ENCODE peak calls at places on chromosomes 11 and 22, in eight cellular contexts. U, H, A, S, Z, O, J and P are unnamed samples.

GRCh38 chr11:62923634-62924411 is 2.7 kb upstream of the CHRM1 start:
- DNase-seq in U (no peak), H (peak; percentile 41), A (peak; percentile 81), S (no peak), Z (no peak), O (no peak), J (peak; percentile 19), P (no peak)

GRCh38 chr11:75593337-75593915 is 31.4 kb downstream of the SERPINH1 start:
- DNase-seq in U (no peak), H (no peak), A (no peak), S (no peak), Z (no peak), O (no peak), J (no peak), P (no peak)

GRCh38 chr11:87529486-87529885 is 491.8 kb downstream of the TMEM135 start:
- DNase-seq in U (no peak), H (no peak), A (no peak), S (no peak), Z (no peak), O (no peak), J (no peak), P (no peak)

GRCh38 chr11:69905611-69906452 is 86.6 kb upstream of the FGF3 start:
- DNase-seq in U (no peak), H (no peak), A (no peak), S (peak; percentile 51), Z (peak; percentile 19), O (no peak), J (no peak), P (no peak)

GRCh38 chr11:40037005-40037404 is 1422.4 kb downstream of the LRRC4C start:
- DNase-seq in U (peak; percentile 23), H (no peak), A (no peak), S (no peak), Z (no peak), O (no peak), J (no peak), P (no peak)

GRCh38 chr11:78228467-78228866 is 39.7 kb downstream of the USP35 start:
- DNase-seq in U (peak; percentile 41), H (no peak), A (peak; percentile 69), S (no peak), Z (no peak), O (no peak), J (no peak), P (peak; percentile 26)

GRCh38 chr11:69700278-69701140 is 3.3 kb downstream of the FGF19 start:
- DNase-seq in U (peak; percentile 56), H (no peak), A (peak; percentile 81), S (peak; percentile 78), Z (peak; percentile 78), O (no peak), J (no peak), P (peak; percentile 76)

GRCh38 chr22:24474221-24474620 is 20.9 kb upstream of the UPB1 start:
- DNase-seq in U (peak; percentile 96), H (no peak), A (no peak), S (no peak), Z (no peak), O (no peak), J (no peak), P (no peak)

GRCh38 chr11:63491614-63492372 is 826 bp upstream of the PLAAT5 start:
- DNase-seq in U (peak; percentile 84), H (peak; percentile 16), A (peak; percentile 13), S (no peak), Z (no peak), O (no peak), J (no peak), P (peak; percentile 86)

GRCh38 chr11:356610-357009 is 12.7 kb upstream of the B4GALNT4 start:
- DNase-seq in U (no peak), H (no peak), A (no peak), S (peak; percentile 2), Z (no peak), O (no peak), J (no peak), P (no peak)

GRCh38 chr11:67400251-67400941 is 1.3 kb downstream of the PPP1CA start:
- DNase-seq in U (no peak), H (no peak), A (no peak), S (peak; percentile 82), Z (peak; percentile 56), O (no peak), J (no peak), P (no peak)

GRCh38 chr22:40714514-40714966 is 35.3 kb downstream of the MCHR1 start:
- DNase-seq in U (peak; percentile 90), H (no peak), A (peak; percentile 94), S (no peak), Z (no peak), O (no peak), J (no peak), P (no peak)

GRCh38 chr11:83120328-83120727 is 36.6 kb upstream of the PCF11 start:
- DNase-seq in U (peak; percentile 44), H (no peak), A (no peak), S (no peak), Z (no peak), O (no peak), J (no peak), P (no peak)

GRCh38 chr11:48165426-48165825 is 51.2 kb upstream of the OR4B1 start:
- DNase-seq in U (no peak), H (no peak), A (no peak), S (no peak), Z (no peak), O (no peak), J (no peak), P (no peak)

GRCh38 chr11:92411431-92411830 is 186.8 kb downstream of the FAT3 start:
- DNase-seq in U (no peak), H (no peak), A (peak; percentile 21), S (no peak), Z (no peak), O (no peak), J (no peak), P (no peak)

GRCh38 chr22:46042786-46043185 is 65.8 kb upstream of the WNT7B start:
- DNase-seq in U (peak; percentile 33), H (no peak), A (no peak), S (peak; percentile 45), Z (no peak), O (no peak), J (no peak), P (peak; percentile 11)

GRCh38 chr22:43289551-43289963 is 53.6 kb downstream of the SCUBE1 start:
- DNase-seq in U (no peak), H (no peak), A (no peak), S (no peak), Z (no peak), O (no peak), J (no peak), P (no peak)

GRCh38 chr11:27212248-27212780 is 150.7 kb downstream of the CCDC34 start:
- DNase-seq in U (no peak), H (no peak), A (no peak), S (no peak), Z (no peak), O (no peak), J (no peak), P (no peak)

GRCh38 chr11:27209562-27210005 is 153.4 kb downstream of the CCDC34 start:
- DNase-seq in U (peak; percentile 100), H (no peak), A (no peak), S (no peak), Z (peak; percentile 76), O (no peak), J (no peak), P (peak; percentile 57)

GRCh38 chr11:27213232-27213660 is 149.8 kb downstream of the CCDC34 start:
- DNase-seq in U (peak; percentile 97), H (no peak), A (peak; percentile 52), S (no peak), Z (no peak), O (no peak), J (no peak), P (no peak)

GRCh38 chr11:27210509-27210908 is 152.5 kb downstream of the CCDC34 start:
- DNase-seq in U (no peak), H (no peak), A (no peak), S (no peak), Z (no peak), O (no peak), J (no peak), P (no peak)

DNA sequence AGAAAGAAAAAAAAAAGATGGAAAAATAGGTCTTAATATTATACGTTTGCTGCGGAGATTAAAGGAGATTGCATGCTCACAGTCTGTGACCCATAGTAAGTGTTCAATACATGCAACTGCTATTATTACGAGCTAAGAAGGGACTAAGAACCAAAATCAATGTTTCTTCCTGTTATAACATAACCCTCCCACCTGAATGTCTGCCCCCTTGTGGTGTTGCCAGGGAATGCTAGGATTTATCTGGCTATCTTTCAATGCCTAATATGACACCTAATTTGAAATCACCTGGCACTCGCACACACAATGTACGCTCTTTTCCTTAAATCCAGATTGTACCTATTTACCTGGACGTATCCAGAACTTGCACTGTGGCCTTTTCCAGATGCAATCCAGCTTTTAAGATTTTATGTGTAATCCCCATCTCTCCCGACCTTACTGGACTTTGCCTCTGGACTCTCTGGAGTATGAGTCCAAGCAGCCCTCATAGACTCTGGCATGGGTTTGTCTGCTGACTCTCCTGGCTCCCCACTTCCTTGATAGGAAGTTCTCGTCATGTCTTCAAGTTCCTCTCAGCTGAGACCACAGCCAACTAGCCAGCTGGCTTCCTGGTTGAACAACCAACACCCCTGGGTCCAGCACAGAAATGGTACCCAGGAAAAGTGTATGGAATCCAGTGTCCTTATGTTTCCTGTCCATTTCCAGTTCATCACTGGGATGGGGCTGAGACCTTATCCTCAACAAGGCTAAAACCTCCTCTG is 151.5 kb downstream of the CCDC34 start:
- DNase-seq in U (no peak), H (no peak), A (no peak), S (no peak), Z (peak; percentile 67), O (no peak), J (no peak), P (no peak)
- H3K27me3 ChIP-seq in U (no peaks in the 10 kb centered on the region), H (no peaks in the 10 kb centered on the region), A (no peaks in the 10 kb centered on the region), S (no peaks in the 10 kb centered on the region), Z (no peaks in the 10 kb centered on the region), O (no peaks in the 10 kb centered on the region), J (no peaks in the 10 kb centered on the region), P (no peaks in the 10 kb centered on the region)

DNA sequence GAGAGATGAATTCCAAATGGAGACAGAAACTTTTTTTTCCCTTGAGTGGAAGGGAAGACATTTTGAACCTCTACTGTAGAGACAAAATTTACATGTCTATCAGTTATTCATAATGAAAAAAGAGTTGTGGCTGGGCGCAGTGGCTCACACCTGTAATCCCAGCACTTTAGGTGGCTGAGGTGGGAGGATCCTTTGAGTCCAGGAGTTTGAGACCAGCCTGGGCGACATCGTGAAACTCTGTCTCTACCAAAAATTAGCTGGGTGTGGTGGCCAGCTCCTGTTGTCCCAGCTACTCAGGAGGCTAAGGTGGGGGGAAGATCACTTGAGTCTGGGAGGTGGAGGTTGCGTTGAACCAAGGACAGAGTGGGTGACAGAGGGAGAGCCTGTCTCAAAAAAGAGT is 4.1 kb downstream of the EED start:
- DNase-seq in U (no peak), H (no peak), A (no peak), S (no peak), Z (no peak), O (no peak), J (no peak), P (no peak)
- H3K4me1 ChIP-seq in U (peaks cover 8% of the 10 kb centered on the region), H (peaks cover 75% of the 10 kb centered on the region), A (peaks cover 30% of the 10 kb centered on the region), S (peaks cover 80% of the 10 kb centered on the region), Z (peaks cover 36% of the 10 kb centered on the region), O (peaks cover 15% of the 10 kb centered on the region), J (peaks cover 29% of the 10 kb centered on the region), P (peaks cover 41% of the 10 kb centered on the region)

GRCh38 chr22:29454186-29454745 is 15.9 kb downstream of the RFPL1 start:
- DNase-seq in U (peak; percentile 15), H (no peak), A (no peak), S (no peak), Z (no peak), O (no peak), J (no peak), P (no peak)
- H3K27me3 ChIP-seq in U (no peaks in the 10 kb centered on the region), H (no peaks in the 10 kb centered on the region), A (no peaks in the 10 kb centered on the region), S (no peaks in the 10 kb centered on the region), Z (no peaks in the 10 kb centered on the region), O (no peaks in the 10 kb centered on the region), J (no peaks in the 10 kb centered on the region), P (no peaks in the 10 kb centered on the region)

GRCh38 chr11:119755351-119756071 is 26.5 kb upstream of the NECTIN1 start:
- DNase-seq in U (no peak), H (no peak), A (no peak), S (peak; percentile 42), Z (no peak), O (no peak), J (no peak), P (no peak)
- H3K4me1 ChIP-seq in U (peaks cover 2% of the 10 kb centered on the region), H (peaks cover 7% of the 10 kb centered on the region), A (peaks cover 25% of the 10 kb centered on the region), S (peaks cover 29% of the 10 kb centered on the region), Z (peaks cover 5% of the 10 kb centered on the region), O (peaks cover 6% of the 10 kb centered on the region), J (no peaks in the 10 kb centered on the region), P (peaks cover 26% of the 10 kb centered on the region)